ENCODE peak calls at places on chromosomes 6 and 20, in four cellular contexts. One of them, this sample, is unnamed.

GRCh38 chr6:51415501-51415900 is 596.8 kb downstream of the TFAP2B start:
- DNase-seq in RPMI7951: no peak
- DNase-seq in NCI-H748 treated with DMSO at 0.1 percent for 48 hours: no peak
- DNase-seq in C1 segment of cervical spinal cord: no peak
- DNase-seq in this sample: no peak

GRCh38 chr6:138110229-138110628 is 3.0 kb upstream of the PERP start:
- DNase-seq in RPMI7951: no peak
- DNase-seq in NCI-H748 treated with DMSO at 0.1 percent for 48 hours: no peak
- DNase-seq in C1 segment of cervical spinal cord: no peak
- DNase-seq in this sample: no peak

GRCh38 chr6:80460396-80460912 is 354.0 kb downstream of the BCKDHB start:
- DNase-seq in RPMI7951: no peak
- DNase-seq in NCI-H748 treated with DMSO at 0.1 percent for 48 hours: no peak
- DNase-seq in C1 segment of cervical spinal cord: no peak
- DNase-seq in this sample: no peak

GRCh38 chr6:38578075-38578474 is 61.7 kb downstream of the BTBD9 start:
- DNase-seq in RPMI7951: no peak
- DNase-seq in NCI-H748 treated with DMSO at 0.1 percent for 48 hours: no peak
- DNase-seq in C1 segment of cervical spinal cord: no peak
- DNase-seq in this sample: no peak

GRCh38 chr6:52049252-52050050 is 38.0 kb downstream of the PKHD1 start:
- DNase-seq in RPMI7951: peak; percentile 46
- DNase-seq in NCI-H748 treated with DMSO at 0.1 percent for 48 hours: peak; percentile 35
- DNase-seq in C1 segment of cervical spinal cord: no peak
- DNase-seq in this sample: peak; percentile 37

GRCh38 chr6:34562861-34563512 is 6.9 kb upstream of the SPDEF start:
- DNase-seq in RPMI7951: no peak
- DNase-seq in NCI-H748 treated with DMSO at 0.1 percent for 48 hours: no peak
- DNase-seq in C1 segment of cervical spinal cord: no peak
- DNase-seq in this sample: no peak

GRCh38 chr20:25394996-25395395 is 4.4 kb upstream of the ABHD12 start:
- DNase-seq in RPMI7951: no peak
- DNase-seq in NCI-H748 treated with DMSO at 0.1 percent for 48 hours: no peak
- DNase-seq in C1 segment of cervical spinal cord: no peak
- DNase-seq in this sample: no peak

GRCh38 chr20:56634735-56635422 is 5.8 kb downstream of the TFAP2C start:
- DNase-seq in RPMI7951: peak; percentile 78
- DNase-seq in NCI-H748 treated with DMSO at 0.1 percent for 48 hours: no peak
- DNase-seq in C1 segment of cervical spinal cord: no peak
- DNase-seq in this sample: no peak

GRCh38 chr20:62603907-62604785 is 38.2 kb upstream of the SLCO4A1 start:
- DNase-seq in RPMI7951: peak; percentile 85
- DNase-seq in NCI-H748 treated with DMSO at 0.1 percent for 48 hours: no peak
- DNase-seq in C1 segment of cervical spinal cord: no peak
- DNase-seq in this sample: peak; percentile 43

GRCh38 chr20:24894488-24894887 is 54.6 kb upstream of the CST7 start:
- DNase-seq in RPMI7951: no peak
- DNase-seq in NCI-H748 treated with DMSO at 0.1 percent for 48 hours: no peak
- DNase-seq in C1 segment of cervical spinal cord: no peak
- DNase-seq in this sample: no peak

GRCh38 chr6:151647871-151648639 is 154.2 kb downstream of the CCDC170 start:
- DNase-seq in RPMI7951: no peak
- DNase-seq in NCI-H748 treated with DMSO at 0.1 percent for 48 hours: no peak
- DNase-seq in C1 segment of cervical spinal cord: no peak
- DNase-seq in this sample: no peak

GRCh38 chr20:42441196-42441861 is 748.4 kb downstream of the PTPRT start:
- DNase-seq in RPMI7951: no peak
- DNase-seq in NCI-H748 treated with DMSO at 0.1 percent for 48 hours: no peak
- DNase-seq in C1 segment of cervical spinal cord: no peak
- DNase-seq in this sample: no peak

GRCh38 chr20:31675828-31676533 is 38.3 kb downstream of the COX4I2 start:
- DNase-seq in RPMI7951: peak; percentile 50
- DNase-seq in NCI-H748 treated with DMSO at 0.1 percent for 48 hours: no peak
- DNase-seq in C1 segment of cervical spinal cord: no peak
- DNase-seq in this sample: no peak

GRCh38 chr6:104483225-104483834 is 376.4 kb downstream of the HACE1 start:
- DNase-seq in RPMI7951: peak; percentile 9
- DNase-seq in NCI-H748 treated with DMSO at 0.1 percent for 48 hours: peak; percentile 31
- DNase-seq in C1 segment of cervical spinal cord: no peak
- DNase-seq in this sample: peak; percentile 24

GRCh38 chr20:7161690-7162089 is 394.2 kb downstream of the BMP2 start:
- DNase-seq in RPMI7951: no peak
- DNase-seq in NCI-H748 treated with DMSO at 0.1 percent for 48 hours: peak; percentile 66
- DNase-seq in C1 segment of cervical spinal cord: no peak
- DNase-seq in this sample: peak; percentile 7

GRCh38 chr6:101351173-101351572 is 42.3 kb upstream of the GRIK2 start:
- DNase-seq in RPMI7951: peak; percentile 9
- DNase-seq in NCI-H748 treated with DMSO at 0.1 percent for 48 hours: no peak
- DNase-seq in C1 segment of cervical spinal cord: no peak
- DNase-seq in this sample: no peak

GRCh38 chr20:37729452-37729851 is 35.6 kb downstream of the CTNNBL1 start:
- DNase-seq in RPMI7951: no peak
- DNase-seq in NCI-H748 treated with DMSO at 0.1 percent for 48 hours: no peak
- DNase-seq in C1 segment of cervical spinal cord: no peak
- DNase-seq in this sample: no peak

GRCh38 chr6:44297063-44298038 is 15.8 kb downstream of the AARS2 start:
- DNase-seq in RPMI7951: peak; percentile 14
- DNase-seq in NCI-H748 treated with DMSO at 0.1 percent for 48 hours: peak; percentile 43
- DNase-seq in C1 segment of cervical spinal cord: no peak
- DNase-seq in this sample: peak; percentile 50

GRCh38 chr6:2552648-2553154 is 198.0 kb downstream of the MYLK4 start:
- DNase-seq in RPMI7951: no peak
- DNase-seq in NCI-H748 treated with DMSO at 0.1 percent for 48 hours: no peak
- DNase-seq in C1 segment of cervical spinal cord: no peak
- DNase-seq in this sample: no peak

GRCh38 chr6:39056191-39056590 is 7.6 kb downstream of the GLP1R start:
- DNase-seq in RPMI7951: no peak
- DNase-seq in NCI-H748 treated with DMSO at 0.1 percent for 48 hours: no peak
- DNase-seq in C1 segment of cervical spinal cord: no peak
- DNase-seq in this sample: no peak

This sample was measured in NCI-H2081.